ENCODE peak calls at places on chromosomes 4 and X, in seven cellular contexts. P, Y, Z, F, N, T and V are unnamed samples.

GRCh38 chr4:80192937-80193336 is 4.4 kb upstream of the PRDM8 start:
- DNase-seq in P (no peak), F (no peak), Y (no peak), T (no peak), Z (no peak), N (no peak), V (no peak)

GRCh38 chrX:19237919-19238318 is 105.8 kb upstream of the PDHA1 start:
- DNase-seq in Y (no peak), T (no peak), F (no peak), P (no peak), N (no peak), Z (no peak), V (no peak)

GRCh38 chr4:48472794-48473193 is 10.3 kb upstream of the SLC10A4 start:
- DNase-seq in P (no peak), Y (no peak), Z (no peak), F (no peak), N (no peak), T (no peak), V (no peak)

GRCh38 chr4:89837385-89837995 is 529 bp upstream of the SNCA start:
- DNase-seq in Z (peak; percentile 8), T (no peak), N (no peak), F (no peak), P (no peak), Y (peak; percentile 54), V (no peak)

GRCh38 chrX:136711147-136711546 is 63.2 kb downstream of the CD40LG start:
- DNase-seq in Z (no peak), N (no peak), Y (peak; percentile 42), T (no peak), F (no peak), P (no peak), V (no peak)

GRCh38 chrX:112614640-112615039 is 65.1 kb downstream of the LHFPL1 start:
- DNase-seq in N (no peak), F (no peak), Y (no peak), Z (peak; percentile 81), P (no peak), T (no peak), V (no peak)

GRCh38 chrX:19886888-19887531 is 390 bp downstream of the SH3KBP1 start:
- DNase-seq in F (peak; percentile 49), T (peak; percentile 46), Z (no peak), P (no peak), N (no peak), Y (peak; percentile 67), V (no peak)

GRCh38 chr4:152956650-152957436 is 20.7 kb downstream of the FHDC1 start:
- DNase-seq in Y (no peak), F (no peak), P (no peak), N (peak; percentile 18), Z (no peak), T (no peak), V (no peak)

GRCh38 chrX:16836371-16836770 is 33.8 kb downstream of the RBBP7 start:
- DNase-seq in P (no peak), Z (no peak), Y (peak; percentile 47), N (peak; percentile 17), T (peak; percentile 53), F (no peak), V (no peak)

GRCh38 chrX:53266175-53266574 is 15.2 kb downstream of the IQSEC2 start:
- DNase-seq in Z (no peak), Y (no peak), N (no peak), F (no peak), P (no peak), T (no peak), V (no peak)

GRCh38 chrX:7828594-7828993 is 14.4 kb upstream of the VCX start:
- DNase-seq in T (no peak), P (no peak), Y (no peak), F (peak; percentile 5), N (peak; percentile 1), Z (peak; percentile 6), V (no peak)

GRCh38 chrX:35622021-35622420 is 176.1 kb upstream of the MAGEB16 start:
- DNase-seq in N (no peak), Y (no peak), Z (no peak), T (no peak), P (no peak), F (no peak), V (no peak)

GRCh38 chr4:174873931-174874330 is 44.2 kb upstream of the ADAM29 start:
- DNase-seq in Y (peak; percentile 28), F (peak; percentile 24), P (peak; percentile 25), T (no peak), N (no peak), Z (peak; percentile 27), V (peak; percentile 4)

GRCh38 chr4:38818441-38818976 is 13.9 kb upstream of the TLR1 start:
- DNase-seq in Y (no peak), F (no peak), P (peak; percentile 81), Z (no peak), N (peak; percentile 10), T (no peak), V (no peak)

GRCh38 chr4:167196386-167196785 is 37.9 kb downstream of the SPOCK3 start:
- DNase-seq in F (no peak), N (peak; percentile 33), P (no peak), Z (no peak), T (no peak), Y (no peak), V (no peak)

GRCh38 chrX:11386812-11387211 is 93.6 kb downstream of the AMELX start:
- DNase-seq in T (no peak), Z (no peak), F (no peak), N (no peak), P (no peak), Y (no peak), V (no peak)

GRCh38 chr4:80079255-80079923 is 6.4 kb upstream of the ANTXR2 start:
- DNase-seq in T (no peak), Y (no peak), Z (no peak), F (no peak), N (no peak), P (no peak), V (no peak)

GRCh38 chr4:153486281-153487151 is 20.4 kb downstream of the TMEM131L start:
- DNase-seq in N (peak; percentile 72), P (no peak), Z (no peak), F (no peak), Y (no peak), T (no peak), V (peak; percentile 74)

GRCh38 chr4:48339642-48340041 is 1.7 kb upstream of the SLAIN2 start:
- DNase-seq in T (no peak), F (no peak), N (no peak), Z (no peak), P (no peak), Y (no peak), V (no peak)

GRCh38 chr4:74114234-74114633 is 15.2 kb upstream of the CXCL2 start:
- DNase-seq in Y (no peak), N (no peak), F (no peak), P (no peak), T (no peak), Z (no peak), V (no peak)
- TF ChIP-seq YY1 in Y (no peak), N (no peak), F (no peak), P (no peak), T (no peak), Z (no peak), V (no peak)

DNA sequence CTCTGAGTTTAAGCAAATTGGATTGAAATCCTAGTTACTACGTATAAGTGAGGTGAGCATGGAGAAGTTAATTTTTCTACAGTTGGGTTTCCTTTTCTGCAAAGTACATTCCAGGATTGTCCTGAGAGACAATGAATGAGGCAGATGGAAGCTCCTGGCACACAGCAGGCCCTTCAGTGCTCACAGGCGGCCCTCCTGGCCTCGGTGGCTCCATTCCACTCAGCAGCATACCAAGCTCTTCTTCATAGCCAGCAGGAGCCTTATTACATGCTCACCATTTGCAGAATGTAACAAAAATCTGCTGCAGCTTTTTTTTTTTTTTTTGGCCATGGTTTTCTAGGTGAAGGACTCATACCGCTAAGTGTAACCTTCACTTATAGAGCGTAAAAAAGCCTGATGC is 113.2 kb upstream of the FAM9B start:
- DNase-seq in Z (no peak), P (no peak), N (no peak), F (no peak), T (no peak), Y (no peak), V (no peak)
- TF ChIP-seq YY1 in Z (no peak), P (no peak), N (no peak), F (no peak), T (no peak), Y (no peak), V (no peak)

DNA sequence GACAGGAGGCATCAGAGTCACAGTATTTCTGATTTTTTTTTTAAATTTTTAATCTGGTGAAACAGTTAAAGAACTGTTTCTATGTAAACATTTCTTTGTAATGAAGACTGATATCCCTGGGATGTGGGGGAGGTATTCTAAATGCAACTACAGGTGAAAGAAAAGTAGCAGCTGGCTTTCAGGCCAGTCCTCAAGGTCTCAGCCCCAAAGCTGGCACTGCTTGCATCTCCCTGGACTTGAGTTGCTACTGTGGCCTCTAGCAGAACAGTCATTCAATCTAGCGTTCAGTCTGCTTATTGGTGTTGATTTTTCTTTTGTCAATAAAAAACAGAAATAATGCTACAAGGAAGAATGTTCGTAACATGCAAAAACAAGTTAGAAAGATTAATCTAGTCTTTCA is 4.9 kb downstream of the MBNL3 start:
- DNase-seq in Z (no peak), Y (no peak), N (no peak), F (no peak), P (no peak), T (no peak), V (no peak)
- TF ChIP-seq YY1 in Z (no peak), Y (no peak), N (no peak), F (no peak), P (no peak), T (no peak), V (no peak)

GRCh38 chr4:75655562-75655961 is 17.6 kb downstream of the G3BP2 start:
- DNase-seq in Z (no peak), F (no peak), N (no peak), P (no peak), T (no peak), Y (no peak), V (no peak)

GRCh38 chr4:75659512-75660031 is 13.6 kb downstream of the G3BP2 start:
- DNase-seq in Y (no peak), Z (no peak), N (no peak), P (no peak), T (no peak), F (no peak), V (no peak)

GRCh38 chr4:75658881-75659280 is 14.3 kb downstream of the G3BP2 start:
- DNase-seq in N (no peak), P (no peak), Y (no peak), F (no peak), T (no peak), Z (no peak), V (no peak)

GRCh38 chr4:75654905-75655304 is 18.3 kb downstream of the G3BP2 start:
- DNase-seq in N (no peak), F (no peak), T (no peak), P (no peak), Z (no peak), Y (no peak), V (no peak)

DNA sequence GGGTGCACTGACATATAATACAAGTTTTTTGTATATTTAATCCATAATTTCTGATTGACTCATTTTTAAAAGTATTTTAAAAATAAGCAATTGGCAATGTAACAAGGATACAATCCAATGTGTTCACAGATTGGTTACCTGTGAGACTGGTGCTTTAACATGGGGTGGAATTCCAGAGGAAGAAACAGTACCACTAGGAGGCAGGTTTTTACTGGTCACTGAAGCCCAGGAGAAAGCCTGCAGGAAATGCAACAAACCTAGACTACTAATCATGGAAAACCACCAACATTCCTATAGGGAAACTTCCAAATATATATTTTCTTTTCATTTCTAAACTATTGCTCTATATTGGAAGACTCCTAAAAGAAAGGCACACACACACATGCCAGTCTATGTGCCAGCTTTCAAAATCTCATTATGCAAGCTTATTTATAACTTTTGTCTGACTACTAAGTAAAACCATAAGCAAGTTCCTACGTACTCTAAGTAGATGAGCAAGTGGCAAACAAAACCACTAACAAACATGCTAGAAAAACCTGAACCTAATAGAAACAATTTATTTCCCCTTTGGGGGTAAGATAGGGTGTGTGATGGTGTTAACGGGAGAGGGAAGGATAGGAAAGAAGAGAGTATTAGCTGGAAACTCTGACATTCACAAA is 19.2 kb downstream of the G3BP2 start:
- DNase-seq in P (no peak), Z (no peak), Y (peak; percentile 39), N (peak; percentile 51), F (no peak), T (no peak), V (no peak)
- TF ChIP-seq YY1 in P (no peak), Z (no peak), Y (no peak), N (no peak), F (no peak), T (no peak), V (no peak)